ENCODE peak calls at places on chromosomes 11 and 22, in four cellular contexts. J is K562, A is HepG2, M is GM12878. F is an unnamed sample.

GRCh38 chr22:49086181-49086580 is 741.5 kb downstream of the BRD1 start:
- DNase-seq in J (no peak), A (no peak), M (no peak), F (no peak)

GRCh38 chr22:32804036-32804435 is 2.5 kb downstream of the TIMP3 start:
- DNase-seq in J (no peak), A (no peak), M (no peak), F (no peak)

GRCh38 chr11:112525270-112525669 is 264.6 kb upstream of the PLET1 start:
- DNase-seq in J (no peak), A (no peak), M (no peak), F (no peak)

GRCh38 chr11:94519478-94520084 is 7.3 kb downstream of the C11orf97 start:
- DNase-seq in J (peak), A (no peak), M (no peak), F (no peak)

GRCh38 chr11:67303989-67304411 is 670 bp downstream of the SSH3 start:
- DNase-seq in J (peak), A (no peak), M (no peak), F (peak)

GRCh38 chr11:125236072-125236825 is 71.7 kb downstream of the PKNOX2 start:
- DNase-seq in J (no peak), A (no peak), M (no peak), F (no peak)

GRCh38 chr22:18126606-18127005 is 16.0 kb downstream of the TUBA8 start:
- DNase-seq in J (no peak), A (no peak), M (no peak), F (no peak)

GRCh38 chr22:31681625-31682345 is 19.8 kb upstream of the PISD start:
- DNase-seq in J (no peak), A (no peak), M (no peak), F (no peak)

GRCh38 chr22:30802202-30803166 is 107.8 kb downstream of the OSBP2 start:
- DNase-seq in J (peak), A (peak), M (no peak), F (peak)

GRCh38 chr11:100340416-100341323 is 346.4 kb upstream of the ARHGAP42 start:
- DNase-seq in J (no peak), A (no peak), M (no peak), F (no peak)

GRCh38 chr11:76574406-76574805 is 96.1 kb downstream of the LRRC32 start:
- DNase-seq in J (no peak), A (no peak), M (no peak), F (no peak)

GRCh38 chr22:22771696-22772377 is 115.8 kb upstream of the IGLL5 start:
- DNase-seq in J (no peak), A (no peak), M (no peak), F (no peak)

GRCh38 chr22:35761037-35761436 is 43.4 kb downstream of the APOL5 start:
- DNase-seq in J (no peak), A (peak), M (no peak), F (no peak)

GRCh38 chr11:6353367-6353987 is 33.2 kb upstream of the CAVIN3 start:
- DNase-seq in J (peak), A (peak), M (peak), F (peak)

GRCh38 chr22:22357024-22357868 is 112.7 kb downstream of the VPREB1 start:
- DNase-seq in J (peak), A (peak), M (peak), F (peak)

GRCh38 chr11:76919887-76920746 is 59.4 kb downstream of the ACER3 start:
- DNase-seq in J (peak), A (peak), M (peak), F (peak)

GRCh38 chr11:86706341-86707131 is 34.1 kb upstream of the ME3 start:
- DNase-seq in J (no peak), A (peak), M (no peak), F (no peak)

DNA sequence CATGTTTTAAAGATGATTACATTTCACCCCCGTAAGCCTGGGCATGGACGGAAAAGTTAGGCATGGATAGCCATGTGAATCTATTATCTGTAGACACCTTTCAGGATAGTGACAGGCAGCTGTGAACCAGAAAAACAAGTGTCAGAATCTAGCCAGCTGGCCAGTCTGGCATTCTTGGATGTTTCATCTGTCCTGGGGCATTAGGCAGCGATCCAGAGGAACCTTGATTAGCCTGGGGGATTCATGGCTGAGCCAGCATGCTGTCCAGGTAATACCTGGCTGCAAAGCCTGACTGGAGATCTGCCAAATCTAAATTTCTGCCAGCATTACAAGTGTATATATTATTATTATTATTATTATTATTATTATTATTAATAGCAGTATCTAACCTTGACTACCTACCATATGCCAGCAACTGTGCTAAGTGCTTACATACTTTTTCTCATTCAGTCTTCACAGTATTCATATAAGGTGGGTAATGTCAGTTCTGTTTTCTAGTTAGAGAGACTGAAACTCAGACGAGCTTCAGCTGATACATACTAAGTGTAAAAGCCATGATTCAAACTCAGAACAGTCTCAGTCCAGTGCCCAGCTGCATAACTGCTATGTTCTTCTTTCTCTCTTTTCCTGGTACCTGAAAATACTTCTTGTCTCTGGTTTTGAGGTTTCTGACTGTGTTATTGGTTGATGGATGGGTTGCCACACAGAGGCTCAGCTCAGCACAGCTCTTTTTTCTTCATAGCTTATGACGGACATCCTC is 12.8 kb downstream of the BMAL1 start:
- DNase-seq in J (no peak), A (no peak), M (no peak), F (no peak)
- TF ChIP-seq FOXK2 in J (no peak), A (no peak), M (no peak), F (no peak)

GRCh38 chr22:39491696-39492095 is 10.4 kb upstream of the MIEF1 start:
- DNase-seq in J (no peak), A (no peak), M (no peak), F (no peak)

GRCh38 chr22:39490966-39491680 is 11.0 kb upstream of the MIEF1 start:
- DNase-seq in J (no peak), A (no peak), M (no peak), F (no peak)

GRCh38 chr22:39488563-39489083 is 13.5 kb upstream of the MIEF1 start:
- DNase-seq in J (peak), A (no peak), M (no peak), F (no peak)

GRCh38 chr22:39489094-39490068 is 12.7 kb upstream of the MIEF1 start:
- DNase-seq in J (no peak), A (no peak), M (no peak), F (no peak)

GRCh38 chr22:39490135-39490798 is 11.8 kb upstream of the MIEF1 start:
- DNase-seq in J (peak), A (peak), M (no peak), F (peak)
- TF ChIP-seq FOXK2 in J (no peak), A (no peak), M (no peak), F (no peak)

DNA sequence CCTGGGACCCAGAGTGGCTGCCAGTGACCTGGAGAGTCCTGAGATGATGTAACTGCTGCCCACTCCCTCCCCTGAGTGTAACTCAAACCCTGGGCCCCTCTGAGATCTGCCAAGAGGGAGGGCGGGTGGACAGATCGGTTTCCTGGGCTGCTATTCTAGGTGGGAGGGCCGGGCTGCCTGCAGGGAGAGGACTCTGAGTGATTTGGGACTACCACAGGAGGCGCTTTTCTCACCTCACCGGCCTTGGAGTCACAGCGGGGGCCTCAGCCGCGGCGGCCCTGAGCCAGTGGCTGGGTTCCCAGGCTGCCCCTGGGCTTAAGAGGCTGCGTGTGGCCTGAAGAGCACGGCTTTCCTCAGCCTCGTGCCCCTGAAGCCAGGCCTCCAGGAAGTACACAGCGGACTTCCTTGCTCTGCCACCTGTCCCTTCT is 11.4 kb downstream of the RELT start:
- DNase-seq in J (no peak), A (no peak), M (no peak), F (peak)
- TF ChIP-seq FOXK2 in J (no peak), A (no peak), M (no peak), F (no peak)

GRCh38 chr11:43285826-43286225 is 26.0 kb upstream of the API5 start:
- DNase-seq in J (no peak), A (no peak), M (no peak), F (no peak)
- TF ChIP-seq FOXK2 in J (no peak), A (no peak), M (no peak), F (no peak)

GRCh38 chr11:122024278-122024677 is 91.7 kb downstream of the BLID start:
- DNase-seq in J (no peak), A (no peak), M (no peak), F (no peak)

GRCh38 chr11:122022646-122023045 is 93.4 kb downstream of the BLID start:
- DNase-seq in J (no peak), A (no peak), M (no peak), F (no peak)

GRCh38 chr11:122023614-122024250 is 92.3 kb downstream of the BLID start:
- DNase-seq in J (no peak), A (no peak), M (no peak), F (no peak)

GRCh38 chr11:122019908-122020694 is 95.9 kb downstream of the BLID start:
- DNase-seq in J (no peak), A (no peak), M (no peak), F (no peak)

DNA sequence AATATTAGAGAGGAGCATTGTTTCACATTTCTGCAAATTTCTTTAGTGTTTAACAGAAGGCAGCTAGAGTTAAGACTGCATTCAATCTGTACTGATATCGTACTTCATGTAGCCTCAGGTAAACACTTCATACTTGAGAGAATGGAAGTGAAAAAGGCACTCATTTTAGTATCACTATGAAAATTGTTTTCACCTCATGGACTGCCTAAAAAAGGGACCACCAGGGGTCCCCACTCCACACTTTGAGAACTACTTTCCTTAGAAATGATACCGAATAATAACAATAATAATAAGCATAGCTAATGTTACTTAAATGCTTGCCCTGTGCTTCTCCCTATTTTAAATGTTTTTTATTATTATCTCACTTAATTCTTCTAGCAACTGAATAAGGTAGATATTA is 95.1 kb downstream of the BLID start:
- DNase-seq in J (no peak), A (no peak), M (no peak), F (no peak)
- TF ChIP-seq FOXK2 in J (no peak), A (no peak), M (no peak), F (no peak)

GRCh38 chr22:45318168-45318557 is 8.4 kb downstream of the FAM118A start:
- DNase-seq in J (peak), A (no peak), M (peak), F (peak)
- TF ChIP-seq FOXK2 in J (no peak), A (no peak), M (no peak), F (no peak)

DNA sequence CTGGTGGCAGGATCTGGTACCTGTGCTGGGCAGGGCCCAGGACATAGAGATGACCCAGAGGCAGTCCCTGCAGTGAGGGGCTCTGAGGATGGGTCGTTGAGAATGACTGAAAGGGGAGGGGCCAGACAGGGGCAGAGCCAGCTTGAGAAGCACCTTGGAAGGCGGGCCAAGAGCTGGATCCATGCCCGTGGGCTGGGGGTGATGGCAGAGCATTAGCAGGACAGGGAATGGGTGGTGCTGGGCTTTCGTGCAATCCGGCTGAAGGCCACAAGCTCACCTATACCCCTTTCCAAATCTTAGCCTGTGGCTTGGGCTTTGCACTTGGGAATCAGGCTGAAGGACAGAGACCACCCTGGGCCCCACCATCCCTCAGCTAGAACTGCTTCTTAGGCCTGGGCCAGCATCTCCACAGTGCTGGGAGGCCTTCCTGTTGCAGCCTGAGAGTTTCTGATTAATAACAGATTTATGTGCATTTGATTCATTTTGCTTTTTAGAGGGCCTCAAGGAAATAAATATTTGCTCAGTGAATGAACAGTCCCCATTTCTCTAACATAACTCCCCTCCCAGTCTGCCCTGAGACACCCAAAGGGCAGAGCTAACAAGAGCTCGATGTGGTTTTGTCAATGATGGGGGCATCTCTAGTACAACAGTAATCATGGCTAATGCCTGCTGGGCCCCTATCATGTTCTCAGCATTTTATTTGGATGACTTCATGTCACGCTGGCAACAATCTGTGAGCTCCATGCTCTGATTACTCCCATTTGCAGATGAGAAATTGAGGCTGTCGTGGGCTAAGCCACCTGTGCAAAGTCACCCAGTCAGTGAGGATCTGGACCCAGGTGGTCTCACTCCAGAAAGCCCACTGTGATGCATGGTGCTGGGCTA is 39.3 kb downstream of the RIBC2 start:
- DNase-seq in J (no peak), A (no peak), M (no peak), F (no peak)
- TF ChIP-seq FOXK2 in J (no peak), A (no peak), M (no peak), F (no peak)

GRCh38 chr11:64000026-64000739 is 13.9 kb downstream of the OTUB1 start:
- DNase-seq in J (no peak), A (no peak), M (no peak), F (no peak)
- TF ChIP-seq FOXK2 in J (no peak), A (no peak), M (no peak), F (no peak)

GRCh38 chr11:122619757-122620156 is 35.8 kb upstream of the UBASH3B start:
- DNase-seq in J (no peak), A (no peak), M (no peak), F (no peak)

GRCh38 chr11:122617926-122618325 is 37.6 kb upstream of the UBASH3B start:
- DNase-seq in J (no peak), A (peak), M (no peak), F (no peak)

GRCh38 chr11:122618927-122619326 is 36.6 kb upstream of the UBASH3B start:
- DNase-seq in J (no peak), A (no peak), M (no peak), F (no peak)

GRCh38 chr11:122612123-122612824 is 43.2 kb upstream of the UBASH3B start:
- DNase-seq in J (no peak), A (no peak), M (no peak), F (no peak)

DNA sequence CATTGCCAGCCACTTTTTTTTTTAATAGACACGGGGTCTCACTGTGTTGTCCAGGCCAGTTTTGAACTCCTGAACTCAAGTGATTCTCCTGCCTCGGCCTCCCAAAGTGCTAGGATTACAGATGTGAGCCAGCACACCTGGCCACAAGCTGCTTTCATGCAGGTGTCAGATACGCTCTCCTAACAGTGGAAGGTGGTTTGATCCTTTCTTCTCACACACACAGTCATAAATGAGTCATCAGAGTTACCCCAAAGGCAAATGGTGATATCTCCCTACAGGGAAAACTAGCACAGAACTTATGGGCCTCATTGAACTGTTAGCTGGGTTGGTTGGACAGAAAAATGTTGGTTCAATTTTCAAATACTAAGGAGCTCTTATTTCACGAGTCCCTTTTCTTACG is 38.2 kb upstream of the UBASH3B start:
- DNase-seq in J (no peak), A (no peak), M (no peak), F (no peak)
- TF ChIP-seq FOXK2 in J (no peak), A (no peak), M (no peak), F (no peak)

GRCh38 chr11:9672288-9672916 is 8.5 kb downstream of the SWAP70 start:
- DNase-seq in J (no peak), A (no peak), M (no peak), F (no peak)

GRCh38 chr11:9672918-9673317 is 9.0 kb downstream of the SWAP70 start:
- DNase-seq in J (no peak), A (no peak), M (no peak), F (no peak)

GRCh38 chr11:9678576-9678975 is 14.7 kb downstream of the SWAP70 start:
- DNase-seq in J (no peak), A (no peak), M (no peak), F (no peak)

GRCh38 chr11:9677951-9678350 is 14.1 kb downstream of the SWAP70 start:
- DNase-seq in J (no peak), A (no peak), M (no peak), F (no peak)

DNA sequence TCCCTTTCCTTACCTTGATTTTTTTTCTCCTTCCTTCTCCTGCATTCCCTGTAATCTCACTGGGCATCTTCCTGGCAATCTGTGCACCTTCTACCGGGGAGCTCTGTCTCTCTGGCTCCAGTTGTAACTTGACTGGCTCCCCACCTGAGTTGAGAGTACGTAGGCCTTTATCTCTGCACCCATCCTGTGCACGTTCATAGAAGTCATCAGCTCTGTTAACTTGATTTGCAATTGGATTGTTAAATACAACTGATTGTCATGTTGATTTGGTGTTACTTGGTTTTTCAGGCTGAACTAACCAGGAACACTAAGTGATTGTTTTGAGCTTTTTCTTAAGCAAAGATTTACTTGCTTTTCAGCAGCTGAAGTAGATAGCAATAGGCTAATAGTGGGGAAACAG is 11.8 kb downstream of the SWAP70 start:
- DNase-seq in J (no peak), A (no peak), M (no peak), F (no peak)
- TF ChIP-seq FOXK2 in J (no peak), A (no peak), M (no peak), F (no peak)